ENCODE peak calls at places on chromosomes 6 and 20, in eight cellular contexts. Q, T, X, O, A, G, C and K are unnamed samples. For H3K4me1, the result is how much of the 10 kb centered on the place peaks cover.

GRCh38 chr6:13425971-13426931 is 61.1 kb downstream of the GFOD1 start:
- DNase-seq in Q (no peak), T (no peak), X (peak), O (peak), A (peak), G (no peak), C (no peak), K (no peak)

GRCh38 chr20:10430000-10430466 is 4.0 kb downstream of the MKKS start:
- DNase-seq in Q (no peak), T (no peak), X (no peak), O (no peak), A (no peak), G (no peak), C (no peak), K (no peak)

GRCh38 chr6:48080227-48081009 is 30.6 kb downstream of the PTCHD4 start:
- DNase-seq in Q (no peak), T (no peak), X (no peak), O (no peak), A (no peak), G (no peak), C (no peak), K (no peak)

GRCh38 chr6:41706876-41707564 is 28.4 kb downstream of the TFEB start:
- DNase-seq in Q (peak), T (no peak), X (peak), O (peak), A (no peak), G (no peak), C (no peak), K (no peak)

GRCh38 chr6:9499709-9500108 is 915.2 kb downstream of the TFAP2A start:
- DNase-seq in Q (no peak), T (no peak), X (no peak), O (no peak), A (no peak), G (no peak), C (no peak), K (no peak)

GRCh38 chr6:35449287-35449881 is 2.8 kb upstream of the FANCE start:
- DNase-seq in Q (peak), T (no peak), X (no peak), O (no peak), A (no peak), G (no peak), C (no peak), K (no peak)

GRCh38 chr6:66926060-66926459 is 1219.0 kb upstream of the EYS start:
- DNase-seq in Q (no peak), T (no peak), X (no peak), O (no peak), A (no peak), G (no peak), C (no peak), K (no peak)

GRCh38 chr6:32047084-32047478 is 8.9 kb downstream of the CYP21A2 start:
- DNase-seq in Q (peak), T (no peak), X (peak), O (peak), A (no peak), G (no peak), C (peak), K (no peak)

GRCh38 chr6:42175860-42176259 is 2.7 kb downstream of the GUCA1A start:
- DNase-seq in Q (no peak), T (peak), X (no peak), O (no peak), A (no peak), G (no peak), C (no peak), K (no peak)

GRCh38 chr20:10067305-10067704 is 32.5 kb downstream of the ANKEF1 start:
- DNase-seq in Q (no peak), T (no peak), X (no peak), O (no peak), A (no peak), G (no peak), C (no peak), K (no peak)

GRCh38 chr6:17503051-17503450 is 97.1 kb upstream of the FAM8A1 start:
- DNase-seq in Q (no peak), T (no peak), X (no peak), O (no peak), A (no peak), G (no peak), C (no peak), K (no peak)

GRCh38 chr6:22247916-22248482 is 48.8 kb downstream of the PRL start:
- DNase-seq in Q (no peak), T (no peak), X (no peak), O (no peak), A (no peak), G (no peak), C (no peak), K (no peak)

GRCh38 chr6:43703512-43704429 is 16.2 kb upstream of the MRPS18A start:
- DNase-seq in Q (no peak), T (no peak), X (no peak), O (no peak), A (no peak), G (no peak), C (no peak), K (no peak)

GRCh38 chr6:169723991-169724553 is at the start of gene PHF10:
- DNase-seq in Q (peak), T (no peak), X (peak), O (peak), A (peak), G (no peak), C (peak), K (peak)

GRCh38 chr6:10558575-10558974 is 37.4 kb downstream of the GCNT2 start:
- DNase-seq in Q (no peak), T (peak), X (no peak), O (no peak), A (no peak), G (no peak), C (peak), K (no peak)

GRCh38 chr6:105862936-105863603 is 223.1 kb upstream of the PRDM1 start:
- DNase-seq in Q (no peak), T (no peak), X (no peak), O (no peak), A (no peak), G (no peak), C (no peak), K (no peak)

GRCh38 chr20:13984211-13984610 is 6.2 kb downstream of the SEL1L2 start:
- DNase-seq in Q (no peak), T (no peak), X (no peak), O (no peak), A (no peak), G (no peak), C (no peak), K (no peak)
- H3K4me1 ChIP-seq in Q (under half), T (under half), X (under half), O (under half), A (under half), G (under half), C (under half), K (under half)

DNA sequence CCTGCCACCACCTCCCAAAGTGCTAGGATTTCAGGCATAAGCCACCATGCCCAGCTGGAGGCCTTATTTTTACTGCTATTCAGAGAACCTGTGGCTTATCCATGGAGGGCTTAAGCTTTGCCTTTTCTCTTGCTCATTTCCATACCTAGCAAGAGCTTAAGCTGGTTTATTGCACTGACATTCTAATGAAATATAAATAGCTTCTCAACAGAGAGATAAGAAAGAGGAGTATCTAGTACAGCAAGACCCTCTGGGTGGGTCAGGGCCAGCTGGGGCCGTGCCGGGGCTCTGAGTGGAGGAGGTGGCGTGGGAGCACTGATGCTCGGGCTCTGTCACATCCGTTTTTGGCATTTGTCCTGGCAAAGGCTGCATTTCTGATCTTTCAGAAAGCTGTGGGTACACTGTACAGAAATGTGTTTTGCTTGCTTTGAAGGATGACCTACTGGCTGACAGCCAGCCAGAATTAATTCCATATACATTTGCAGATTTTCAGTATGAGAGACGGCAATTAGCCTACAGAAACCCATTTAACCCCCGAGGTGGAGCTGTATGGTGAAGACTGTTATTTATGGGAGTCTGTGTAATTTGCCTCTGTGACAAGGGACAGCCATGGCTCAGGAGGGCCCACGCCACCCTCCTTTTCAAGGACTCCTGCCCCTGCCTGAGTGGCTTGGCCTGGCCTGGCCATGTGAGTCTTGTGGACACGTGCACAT is 181.6 kb upstream of the AKAP12 start:
- DNase-seq in Q (no peak), T (no peak), X (no peak), O (no peak), A (peak), G (no peak), C (peak), K (no peak)
- H3K4me1 ChIP-seq in Q (under half), T (under half), X (under half), O (under half), A (under half), G (under half), C (under half), K (under half)

DNA sequence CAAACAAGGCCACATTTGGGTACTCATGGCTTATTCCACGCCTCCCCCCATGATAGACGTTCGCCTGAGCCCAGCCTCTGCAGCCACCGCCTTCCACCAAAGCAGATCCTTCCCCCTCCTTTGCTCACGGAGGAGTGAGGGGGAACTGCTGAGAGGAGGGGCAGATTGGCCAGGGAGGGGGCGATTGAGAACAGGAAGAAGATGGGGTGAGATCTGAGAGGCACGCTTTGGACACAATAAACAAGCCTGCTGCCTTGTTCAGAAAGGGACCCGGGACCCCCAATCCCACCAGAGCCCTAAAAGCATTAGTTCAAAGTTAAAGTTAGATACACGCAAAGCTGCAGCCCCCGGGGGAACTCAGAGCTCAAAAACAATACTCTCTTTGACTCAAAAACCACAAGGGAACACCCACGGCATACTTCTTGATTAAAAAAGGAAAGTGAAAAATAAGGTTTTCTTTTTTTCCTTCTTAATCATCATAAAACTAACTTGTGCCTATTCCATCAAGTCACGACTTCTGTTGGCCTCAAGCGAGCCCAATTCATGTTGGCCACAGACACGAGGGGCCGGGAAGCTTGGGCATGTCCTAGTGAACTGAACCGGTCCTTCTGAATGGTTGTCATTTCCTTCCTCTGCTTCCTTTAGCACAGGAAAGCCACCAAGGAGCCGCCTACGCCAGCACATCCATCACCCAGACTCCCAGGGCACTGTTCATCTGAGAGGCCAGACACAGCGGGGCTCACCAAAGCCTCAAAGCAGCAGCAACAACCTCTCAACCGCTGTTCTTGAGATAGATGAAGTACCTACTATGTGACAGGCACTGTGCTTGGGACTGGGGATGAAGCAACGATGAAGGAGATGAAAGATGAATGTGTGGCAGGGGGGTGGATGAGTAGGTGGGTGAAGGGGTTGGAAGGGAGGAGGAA is 44.7 kb downstream of the NFATC2 start:
- DNase-seq in Q (no peak), T (no peak), X (no peak), O (peak), A (no peak), G (no peak), C (no peak), K (peak)
- H3K4me1 ChIP-seq in Q (under half), T (under half), X (under half), O (under half), A (half or more), G (under half), C (under half), K (half or more)

GRCh38 chr20:33837096-33837830 is 26.1 kb downstream of the CHMP4B start:
- DNase-seq in Q (no peak), T (no peak), X (no peak), O (no peak), A (no peak), G (no peak), C (no peak), K (no peak)
- H3K4me1 ChIP-seq in Q (half or more), T (under half), X (under half), O (under half), A (half or more), G (under half), C (half or more), K (under half)

GRCh38 chr6:148745926-148746325 is 904 bp upstream of the UST start:
- DNase-seq in Q (no peak), T (no peak), X (no peak), O (no peak), A (no peak), G (no peak), C (no peak), K (no peak)

GRCh38 chr6:148747493-148748160 is 797 bp downstream of the UST start:
- DNase-seq in Q (peak), T (peak), X (peak), O (peak), A (peak), G (peak), C (peak), K (peak)

GRCh38 chr6:148749678-148750077 is 2.8 kb downstream of the UST start:
- DNase-seq in Q (no peak), T (no peak), X (no peak), O (no peak), A (no peak), G (no peak), C (no peak), K (no peak)

GRCh38 chr6:148746363-148747144 is at the start of gene UST:
- DNase-seq in Q (peak), T (peak), X (peak), O (peak), A (peak), G (peak), C (peak), K (peak)

GRCh38 chr6:148747145-148747492 is 289 bp downstream of the UST start:
- DNase-seq in Q (no peak), T (no peak), X (peak), O (peak), A (peak), G (peak), C (peak), K (peak)
- H3K4me1 ChIP-seq in Q (under half), T (under half), X (under half), O (under half), A (under half), G (under half), C (under half), K (under half)

GRCh38 chr20:25484911-25485511 is 77.5 kb downstream of the GINS1 start:
- DNase-seq in Q (no peak), T (no peak), X (no peak), O (no peak), A (no peak), G (no peak), C (no peak), K (no peak)
- H3K4me1 ChIP-seq in Q (under half), T (under half), X (under half), O (under half), A (under half), G (under half), C (under half), K (under half)

GRCh38 chr20:19073584-19074198 is 138.8 kb upstream of the SLC24A3 start:
- DNase-seq in Q (peak), T (peak), X (no peak), O (no peak), A (no peak), G (no peak), C (no peak), K (no peak)
- H3K4me1 ChIP-seq in Q (under half), T (under half), X (under half), O (under half), A (under half), G (under half), C (under half), K (under half)

DNA sequence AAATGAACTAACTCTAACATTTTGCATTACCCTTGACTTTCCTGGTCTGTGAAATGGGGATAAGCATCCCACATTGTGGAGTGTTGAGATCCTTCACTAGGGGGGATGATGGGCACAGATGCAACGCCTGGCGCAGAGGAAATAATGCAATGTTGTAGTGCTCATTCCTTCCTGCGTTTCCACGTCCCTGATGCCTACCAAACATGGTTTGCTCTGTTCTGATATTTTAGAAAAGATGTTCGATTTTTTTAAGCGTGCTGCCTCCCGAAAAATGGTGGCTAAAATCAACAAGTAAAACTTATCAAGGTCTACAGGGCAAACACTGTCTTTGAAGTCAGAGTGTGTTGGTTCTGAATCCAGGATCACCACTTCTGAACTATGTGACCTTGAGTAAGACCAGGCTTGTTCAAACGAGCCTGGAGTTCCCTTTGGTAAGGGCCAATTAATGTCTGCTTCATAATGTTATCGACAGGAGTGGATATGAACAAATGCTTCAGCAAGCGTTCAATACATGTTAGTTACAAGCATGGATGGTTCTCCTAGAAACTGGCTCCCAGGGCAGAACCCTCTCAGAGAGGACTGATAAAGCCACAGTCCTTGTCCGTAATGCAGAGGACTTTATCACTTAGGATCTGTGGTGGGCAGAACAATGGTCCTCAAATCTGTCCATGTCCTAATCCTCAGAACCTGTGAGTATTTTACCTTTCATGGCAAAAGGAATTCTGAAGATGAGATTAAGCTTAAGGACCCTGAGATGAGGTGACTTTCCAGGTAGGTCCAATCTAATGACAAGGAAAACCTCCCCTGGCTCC is 44.7 kb downstream of the SLC22A23 start:
- DNase-seq in Q (no peak), T (no peak), X (no peak), O (no peak), A (no peak), G (no peak), C (no peak), K (no peak)
- H3K4me1 ChIP-seq in Q (under half), T (under half), X (under half), O (under half), A (under half), G (under half), C (under half), K (under half)

DNA sequence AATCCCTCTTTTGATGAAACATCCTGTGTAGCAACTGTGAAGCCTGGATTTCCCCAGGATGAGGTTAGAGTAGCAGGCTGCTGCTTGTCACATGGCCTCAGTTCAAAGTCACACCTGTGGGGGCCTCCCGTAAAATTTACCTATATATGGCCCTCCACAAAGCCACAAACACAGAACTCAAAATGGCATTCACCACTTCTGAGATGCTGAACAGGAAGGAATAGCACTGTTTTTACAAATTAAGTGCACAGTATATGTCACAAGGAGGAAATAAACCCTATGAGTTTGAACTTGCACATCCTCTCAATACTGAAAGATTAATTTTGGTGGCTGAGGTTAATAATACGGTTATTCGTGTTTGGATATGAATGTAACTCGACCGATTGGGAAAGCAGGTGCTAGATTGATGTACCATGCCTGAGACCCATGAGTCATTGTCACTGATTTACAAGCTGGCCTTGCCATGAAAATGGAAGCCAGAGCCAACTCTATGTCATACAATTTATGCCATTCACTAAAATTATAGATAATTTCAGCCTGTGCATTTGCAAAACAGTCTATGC is 70.6 kb downstream of the SGK1 start:
- DNase-seq in Q (peak), T (no peak), X (no peak), O (no peak), A (no peak), G (no peak), C (no peak), K (peak)
- H3K4me1 ChIP-seq in Q (under half), T (under half), X (under half), O (under half), A (under half), G (under half), C (under half), K (under half)

GRCh38 chr20:62935204-62935967 is 2.6 kb upstream of the GID8 start:
- DNase-seq in Q (no peak), T (no peak), X (no peak), O (no peak), A (no peak), G (no peak), C (no peak), K (no peak)
- H3K4me1 ChIP-seq in Q (under half), T (under half), X (under half), O (under half), A (under half), G (under half), C (under half), K (under half)